ENCODE peak calls at places on chromosomes 12 and 14, in ten cellular contexts. Z, X, E, Y, U, G, O, V, A and W are unnamed samples.

GRCh38 chr14:92637228-92637627 is 111.2 kb downstream of the LGMN start:
- DNase-seq in Y (no peak), V (no peak), G (no peak), E (peak), X (peak), Z (no peak), O (no peak), U (no peak), A (no peak), W (no peak)

GRCh38 chr12:79674629-79675028 is 16.1 kb downstream of the PAWR start:
- DNase-seq in X (no peak), G (no peak), Z (no peak), O (no peak), Y (no peak), A (no peak), E (peak), U (no peak), V (no peak), W (no peak)

GRCh38 chr12:114397978-114398881 is 7.7 kb downstream of the TBX5 start:
- DNase-seq in O (no peak), G (no peak), Y (no peak), U (no peak), Z (no peak), A (no peak), E (peak), X (peak), V (no peak), W (no peak)

GRCh38 chr14:49286257-49286983 is 299.8 kb downstream of the RPS29 start:
- DNase-seq in Z (no peak), U (no peak), G (no peak), O (no peak), X (no peak), V (no peak), A (no peak), E (no peak), Y (no peak), W (no peak)

GRCh38 chr12:109052415-109053323 is at the start of gene USP30:
- DNase-seq in G (peak), Y (peak), O (peak), A (peak), U (peak), V (peak), Z (peak), X (peak), E (peak), W (peak)

GRCh38 chr12:70270108-70270507 is 26.9 kb downstream of the CNOT2 start:
- DNase-seq in O (no peak), X (no peak), U (no peak), Z (no peak), E (no peak), Y (no peak), A (no peak), G (peak), V (no peak), W (no peak)

GRCh38 chr12:3116106-3116898 is 39.1 kb downstream of the TSPAN9 start:
- DNase-seq in V (no peak), E (peak), U (no peak), X (no peak), G (no peak), Z (no peak), O (no peak), A (peak), Y (no peak), W (no peak)

GRCh38 chr12:12508612-12509011 is 54.1 kb downstream of the DUSP16 start:
- DNase-seq in V (no peak), A (no peak), O (no peak), E (peak), U (no peak), X (no peak), G (no peak), Y (no peak), Z (no peak), W (no peak)

GRCh38 chr12:89861086-89861485 is 152.4 kb upstream of the ATP2B1 start:
- DNase-seq in Y (no peak), U (no peak), O (no peak), Z (no peak), E (no peak), G (no peak), A (no peak), V (no peak), X (no peak), W (no peak)

GRCh38 chr12:74685385-74685784 is 147.8 kb downstream of the ATXN7L3B start:
- DNase-seq in E (no peak), Z (no peak), G (peak), O (no peak), V (no peak), Y (no peak), A (no peak), U (no peak), X (no peak), W (no peak)

GRCh38 chr12:124705545-124706138 is 138.2 kb upstream of the NCOR2 start:
- DNase-seq in Y (no peak), E (no peak), A (no peak), O (no peak), U (no peak), Z (no peak), V (no peak), G (no peak), X (no peak), W (no peak)

GRCh38 chr12:13038491-13039161 is 5.6 kb upstream of the FAM234B start:
- DNase-seq in Z (no peak), V (peak), Y (no peak), U (no peak), E (peak), G (no peak), A (no peak), X (no peak), O (no peak), W (no peak)

GRCh38 chr14:95527392-95528002 is 7.4 kb upstream of the GLRX5 start:
- DNase-seq in E (peak), X (peak), V (no peak), Y (peak), Z (no peak), G (peak), O (no peak), U (no peak), A (no peak), W (no peak)

GRCh38 chr14:31435276-31435675 is 14.9 kb upstream of the HEATR5A start:
- DNase-seq in O (no peak), Y (no peak), Z (no peak), E (peak), U (no peak), X (no peak), V (no peak), A (no peak), G (no peak), W (no peak)

GRCh38 chr14:88326352-88327103 is 3.5 kb upstream of the KCNK10 start:
- DNase-seq in Y (no peak), U (no peak), Z (no peak), G (no peak), O (no peak), V (no peak), E (no peak), X (peak), A (no peak), W (no peak)

GRCh38 chr14:83071888-83072501 is 1538.3 kb upstream of the SEL1L start:
- DNase-seq in X (peak), V (no peak), O (no peak), Y (no peak), E (peak), G (peak), U (peak), Z (no peak), A (no peak), W (no peak)

GRCh38 chr14:73452341-73453191 is 5.8 kb downstream of the NUMB start:
- DNase-seq in O (no peak), V (peak), U (peak), Z (no peak), A (peak), X (no peak), G (no peak), E (peak), Y (no peak), W (no peak)

GRCh38 chr14:106844608-106845285 is 1318.4 kb downstream of the TMEM121 start:
- DNase-seq in U (no peak), Y (no peak), G (peak), V (no peak), O (peak), X (no peak), Z (peak), A (no peak), E (no peak), W (peak)

GRCh38 chr12:29070309-29070708 is 78.8 kb upstream of the FAR2 start:
- DNase-seq in V (no peak), E (no peak), Z (no peak), A (no peak), O (no peak), X (peak), U (no peak), G (no peak), Y (no peak), W (no peak)

GRCh38 chr12:28946361-28946760 is 202.7 kb upstream of the FAR2 start:
- DNase-seq in V (no peak), G (no peak), U (no peak), E (no peak), O (no peak), A (no peak), Z (no peak), Y (no peak), X (no peak), W (no peak)

GRCh38 chr14:88825503-88825902 is 1.1 kb downstream of the TTC8 start:
- DNase-seq in O (no peak), E (no peak), V (no peak), Y (no peak), U (no peak), A (no peak), Z (no peak), G (no peak), X (no peak), W (no peak)

GRCh38 chr12:60693019-60693626 is 1097.3 kb downstream of the SLC16A7 start:
- DNase-seq in Y (no peak), G (no peak), E (peak), Z (no peak), U (no peak), A (no peak), O (no peak), X (no peak), V (no peak), W (no peak)

GRCh38 chr14:100408350-100409015 is 85.3 kb downstream of the SLC25A47 start:
- DNase-seq in X (no peak), V (peak), Y (no peak), Z (no peak), G (no peak), O (peak), E (peak), A (no peak), U (no peak), W (peak)

GRCh38 chr12:46364300-46364696 is 8.3 kb downstream of the SLC38A2 start:
- DNase-seq in V (no peak), O (no peak), E (no peak), G (no peak), Z (no peak), U (no peak), A (no peak), X (no peak), Y (no peak), W (no peak)

GRCh38 chr12:76706761-76707160 is 57.2 kb upstream of the ZDHHC17 start:
- DNase-seq in X (no peak), A (no peak), V (no peak), O (no peak), Z (no peak), G (no peak), E (peak), Y (no peak), U (no peak), W (no peak)

GRCh38 chr12:131607658-131608447 is 103.0 kb upstream of the SFSWAP start:
- DNase-seq in X (no peak), E (no peak), G (no peak), O (no peak), V (no peak), Y (no peak), A (no peak), U (no peak), Z (no peak), W (no peak)

GRCh38 chr12:58233886-58234285 is 292.5 kb downstream of the ATP23 start:
- DNase-seq in U (no peak), X (no peak), Z (no peak), Y (no peak), V (no peak), O (peak), G (no peak), E (no peak), A (no peak), W (no peak)

DNA sequence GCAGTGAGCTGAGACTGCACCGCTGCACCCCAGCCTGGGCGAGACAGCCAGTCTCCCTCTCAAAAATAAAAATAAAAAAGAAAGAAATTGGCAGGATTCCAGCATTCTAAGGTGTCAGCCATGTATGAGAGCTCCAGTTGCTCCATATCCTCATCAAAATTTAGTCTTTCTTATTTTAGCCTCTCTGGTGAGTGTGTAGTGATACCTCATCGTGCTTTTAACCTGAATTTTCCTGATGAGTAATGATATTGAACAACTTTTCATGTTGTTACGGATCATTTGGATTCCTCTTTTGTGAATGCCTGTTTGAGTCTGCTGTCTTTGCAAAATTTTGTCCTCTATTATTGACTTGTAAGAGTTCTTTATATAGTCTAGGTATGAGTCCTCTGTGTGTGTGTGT is 28.5 kb downstream of the CCDC60 start:
- DNase-seq in O (no peak), Z (no peak), X (no peak), V (no peak), Y (no peak), A (no peak), G (no peak), U (no peak), E (no peak), W (no peak)
- H3K4me3 ChIP-seq in O (no peak), Z (no peak), X (no peak), V (no peak), Y (no peak), A (no peak), G (no peak), U (no peak), E (no peak), W (no peak)

GRCh38 chr12:102539651-102540553 is 59.5 kb upstream of the IGF1 start:
- DNase-seq in U (peak), Z (no peak), X (peak), A (no peak), V (peak), G (peak), O (no peak), E (peak), Y (no peak), W (no peak)
- H3K4me3 ChIP-seq in U (no peak), Z (no peak), X (no peak), A (no peak), V (no peak), G (no peak), O (no peak), E (no peak), Y (no peak), W (no peak)

GRCh38 chr14:63670692-63671091 is 29.0 kb upstream of the WDR89 start:
- DNase-seq in X (no peak), Z (no peak), Y (no peak), O (no peak), A (no peak), E (no peak), V (no peak), U (no peak), G (no peak), W (no peak)
- H3K4me3 ChIP-seq in X (no peak), Z (no peak), Y (no peak), O (no peak), A (no peak), E (no peak), V (no peak), U (no peak), G (no peak), W (no peak)

DNA sequence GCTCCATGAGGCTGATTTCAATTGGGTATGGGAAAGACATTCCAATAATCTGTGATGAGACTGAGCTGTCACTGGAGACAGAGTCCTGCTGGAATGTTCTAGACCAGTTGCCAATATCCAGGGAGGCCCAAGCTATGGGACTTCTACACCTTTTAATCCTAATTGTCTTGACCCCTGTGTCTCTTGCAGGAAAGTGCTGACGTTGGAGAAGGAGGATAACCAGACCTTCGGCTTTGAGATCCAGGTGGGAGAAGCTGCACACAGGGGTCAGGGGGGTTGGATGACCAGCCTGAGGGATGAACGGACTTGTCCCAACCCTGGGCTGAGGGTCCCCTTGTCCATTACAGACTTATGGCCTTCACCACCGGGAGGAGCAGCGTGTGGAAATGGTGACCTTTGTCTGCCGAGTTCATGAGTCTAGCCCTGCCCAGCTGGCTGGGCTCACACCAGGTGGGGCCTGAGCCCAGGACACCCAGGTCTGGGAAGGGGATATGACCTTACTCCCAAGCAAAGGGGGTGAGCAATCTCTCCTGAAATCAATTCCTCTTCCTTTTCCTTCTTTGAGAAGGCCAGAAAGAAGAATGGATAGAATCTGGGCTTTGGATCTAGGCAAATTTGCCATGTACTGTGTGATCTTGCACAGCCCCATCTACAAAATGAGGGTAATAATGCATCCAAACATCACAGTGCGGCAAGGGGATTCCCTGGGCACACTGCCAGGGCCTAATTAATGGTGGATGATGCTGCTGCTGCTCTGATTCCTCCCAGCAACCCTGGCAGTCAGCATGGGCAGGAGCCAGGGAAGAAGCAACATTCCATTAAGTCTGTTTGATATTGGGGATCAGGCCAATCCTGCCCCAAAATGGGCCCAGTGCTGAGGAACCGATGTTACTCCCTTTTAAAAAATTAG is 4.2 kb downstream of the TAMALIN start:
- DNase-seq in O (no peak), U (no peak), Z (no peak), V (no peak), E (no peak), X (no peak), G (peak), Y (no peak), A (no peak), W (peak)
- H3K4me3 ChIP-seq in O (no peak), U (peak), Z (no peak), V (peak), E (peak), X (peak), G (peak), Y (peak), A (no peak), W (no peak)

GRCh38 chr12:52691076-52691764 is 11.0 kb upstream of the KRT1 start:
- DNase-seq in G (no peak), V (no peak), U (no peak), O (peak), Z (no peak), E (no peak), Y (no peak), A (no peak), X (peak), W (peak)
- H3K4me3 ChIP-seq in G (no peak), V (no peak), U (no peak), O (peak), Z (no peak), E (no peak), Y (peak), A (no peak), X (peak), W (no peak)